ENCODE peak calls at places on chromosomes 5 and 9, in eight cellular contexts. N, W, F, B, Q, R, J and C are unnamed samples.

GRCh38 chr5:52861368-52861767 is 73.7 kb downstream of the ITGA1 start:
- DNase-seq in N (no peak), W (no peak), F (no peak), B (no peak), Q (no peak), R (no peak), J (no peak), C (no peak)

GRCh38 chr5:160213537-160213936 is 15.8 kb upstream of the FABP6 start:
- DNase-seq in N (no peak), W (no peak), F (no peak), B (peak), Q (no peak), R (no peak), J (no peak), C (no peak)

GRCh38 chr5:43332401-43332800 is 19.2 kb upstream of the HMGCS1 start:
- DNase-seq in N (no peak), W (no peak), F (no peak), B (no peak), Q (no peak), R (no peak), J (no peak), C (no peak)

GRCh38 chr5:147063971-147064370 is 170.9 kb upstream of the STK32A start:
- DNase-seq in N (no peak), W (no peak), F (no peak), B (no peak), Q (no peak), R (no peak), J (no peak), C (no peak)

GRCh38 chr5:96781031-96781733 is 26.6 kb downstream of the ERAP1 start:
- DNase-seq in N (no peak), W (no peak), F (no peak), B (peak), Q (no peak), R (no peak), J (peak), C (no peak)

GRCh38 chr5:135140805-135141204 is 106.8 kb upstream of the PITX1 start:
- DNase-seq in N (no peak), W (peak), F (no peak), B (peak), Q (no peak), R (peak), J (peak), C (no peak)

GRCh38 chr9:69062195-69062594 is 26.6 kb downstream of the FXN start:
- DNase-seq in N (no peak), W (no peak), F (no peak), B (peak), Q (no peak), R (no peak), J (no peak), C (no peak)

GRCh38 chr5:29169851-29170250 is 2023.6 kb upstream of the CDH6 start:
- DNase-seq in N (no peak), W (no peak), F (no peak), B (no peak), Q (no peak), R (no peak), J (no peak), C (no peak)

GRCh38 chr5:102670224-102670836 is 84.8 kb upstream of the PAM start:
- DNase-seq in N (no peak), W (no peak), F (no peak), B (no peak), Q (no peak), R (no peak), J (no peak), C (no peak)

GRCh38 chr9:128099932-128100491 is 27.5 kb downstream of the PTGES2 start:
- DNase-seq in N (no peak), W (no peak), F (no peak), B (no peak), Q (no peak), R (no peak), J (no peak), C (no peak)

GRCh38 chr9:6302417-6302816 is 25.8 kb upstream of the TPD52L3 start:
- DNase-seq in N (no peak), W (no peak), F (no peak), B (peak), Q (no peak), R (no peak), J (no peak), C (no peak)

GRCh38 chr5:173330151-173330855 is 2.1 kb upstream of the STC2 start:
- DNase-seq in N (no peak), W (no peak), F (no peak), B (no peak), Q (no peak), R (no peak), J (no peak), C (no peak)

GRCh38 chr9:97397220-97397619 is 14.7 kb upstream of the TDRD7 start:
- DNase-seq in N (no peak), W (no peak), F (no peak), B (no peak), Q (no peak), R (no peak), J (no peak), C (no peak)

GRCh38 chr9:136143215-136144001 is 24.7 kb upstream of the TMEM250 start:
- DNase-seq in N (no peak), W (no peak), F (no peak), B (peak), Q (no peak), R (no peak), J (no peak), C (no peak)

GRCh38 chr5:28714887-28715286 is 1676.5 kb upstream of the CDH9 start:
- DNase-seq in N (no peak), W (no peak), F (no peak), B (no peak), Q (no peak), R (no peak), J (no peak), C (no peak)

GRCh38 chr5:178869577-178869976 is 9.8 kb downstream of the ZNF354B start:
- DNase-seq in N (no peak), W (no peak), F (no peak), B (no peak), Q (no peak), R (no peak), J (no peak), C (no peak)

GRCh38 chr9:35452481-35452880 is 37.4 kb upstream of the RUSC2 start:
- DNase-seq in N (no peak), W (no peak), F (no peak), B (no peak), Q (no peak), R (no peak), J (no peak), C (no peak)

GRCh38 chr5:74341221-74341620 is 299.3 kb downstream of the ENC1 start:
- DNase-seq in N (no peak), W (no peak), F (no peak), B (no peak), Q (no peak), R (no peak), J (no peak), C (no peak)

GRCh38 chr9:2260401-2261306 is 245.5 kb downstream of the SMARCA2 start:
- DNase-seq in N (no peak), W (no peak), F (no peak), B (peak), Q (no peak), R (no peak), J (peak), C (no peak)

GRCh38 chr5:17282283-17283120 is 65.1 kb downstream of the BASP1 start:
- DNase-seq in N (no peak), W (no peak), F (no peak), B (no peak), Q (no peak), R (no peak), J (no peak), C (no peak)

GRCh38 chr9:123266655-123267421 is 1.5 kb downstream of the STRBP start:
- DNase-seq in N (no peak), W (no peak), F (no peak), B (no peak), Q (no peak), R (no peak), J (no peak), C (no peak)

GRCh38 chr5:57382665-57383064 is 99.9 kb downstream of the ACTBL2 start:
- DNase-seq in N (no peak), W (no peak), F (no peak), B (no peak), Q (no peak), R (no peak), J (no peak), C (no peak)

GRCh38 chr5:90991201-90991600 is 391.9 kb downstream of the ARRDC3 start:
- DNase-seq in N (no peak), W (no peak), F (no peak), B (no peak), Q (no peak), R (no peak), J (no peak), C (no peak)

GRCh38 chr9:92481029-92481633 is 1.2 kb downstream of the ASPN start:
- DNase-seq in N (no peak), W (no peak), F (no peak), B (no peak), Q (no peak), R (no peak), J (no peak), C (no peak)

GRCh38 chr9:84997472-84997871 is 327.9 kb downstream of the NTRK2 start:
- DNase-seq in N (no peak), W (no peak), F (no peak), B (no peak), Q (no peak), R (no peak), J (no peak), C (no peak)

GRCh38 chr5:101212942-101213514 is 309.9 kb upstream of the ST8SIA4 start:
- DNase-seq in N (no peak), W (no peak), F (no peak), B (no peak), Q (no peak), R (no peak), J (no peak), C (no peak)

GRCh38 chr5:43973318-43973717 is 370.3 kb downstream of the NNT start:
- DNase-seq in N (no peak), W (no peak), F (no peak), B (peak), Q (no peak), R (no peak), J (no peak), C (no peak)

GRCh38 chr9:78566521-78566920 is 269.6 kb downstream of the PSAT1 start:
- DNase-seq in N (no peak), W (no peak), F (no peak), B (no peak), Q (no peak), R (no peak), J (no peak), C (no peak)

GRCh38 chr5:37665889-37666288 is 174.0 kb downstream of the GDNF start:
- DNase-seq in N (peak), W (peak), F (no peak), B (no peak), Q (no peak), R (no peak), J (no peak), C (no peak)

GRCh38 chr5:94153736-94154450 is 412.5 kb upstream of the POU5F2 start:
- DNase-seq in N (no peak), W (no peak), F (no peak), B (peak), Q (no peak), R (no peak), J (peak), C (no peak)

GRCh38 chr5:119238265-119239118 is 117.3 kb upstream of the TNFAIP8 start:
- DNase-seq in N (no peak), W (no peak), F (no peak), B (no peak), Q (no peak), R (no peak), J (no peak), C (no peak)

GRCh38 chr9:99249619-99250018 is 27.5 kb downstream of the SEC61B start:
- DNase-seq in N (no peak), W (no peak), F (no peak), B (no peak), Q (no peak), R (no peak), J (no peak), C (no peak)

GRCh38 chr5:122311888-122312669 is at the start of gene SNCAIP:
- DNase-seq in N (peak), W (no peak), F (no peak), B (peak), Q (no peak), R (peak), J (no peak), C (peak)

GRCh38 chr9:89880161-89880560 is 275.3 kb downstream of the GADD45G start:
- DNase-seq in N (no peak), W (peak), F (no peak), B (no peak), Q (no peak), R (peak), J (no peak), C (no peak)

GRCh38 chr9:117957267-117957666 is 253.1 kb downstream of the TLR4 start:
- DNase-seq in N (peak), W (no peak), F (no peak), B (no peak), Q (no peak), R (no peak), J (no peak), C (no peak)

GRCh38 chr9:34203275-34204010 is 24.6 kb downstream of the UBAP1 start:
- DNase-seq in N (no peak), W (no peak), F (no peak), B (no peak), Q (no peak), R (no peak), J (no peak), C (no peak)

GRCh38 chr9:14895806-14896205 is 14.4 kb downstream of the FREM1 start:
- DNase-seq in N (no peak), W (no peak), F (no peak), B (peak), Q (no peak), R (no peak), J (no peak), C (no peak)

DNA sequence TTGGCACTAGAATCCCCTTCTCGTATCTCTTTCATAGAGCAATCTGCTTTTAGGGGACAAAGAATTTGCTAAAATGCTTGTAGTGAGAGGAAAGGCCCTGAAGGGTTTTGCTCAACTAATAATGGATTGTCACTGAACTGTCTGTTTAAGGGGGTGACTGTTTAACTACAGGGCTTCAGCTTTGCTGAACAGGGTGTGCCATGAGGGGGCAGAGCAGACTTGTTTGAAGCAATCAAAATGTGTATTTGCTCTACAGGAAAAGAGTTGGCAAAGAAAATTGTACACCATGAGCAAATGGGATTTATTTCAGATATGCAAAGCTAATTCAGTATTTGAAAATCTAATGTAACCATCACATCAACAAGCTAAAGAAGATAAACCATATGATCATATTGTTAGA is 154.3 kb downstream of the GABRG2 start:
- DNase-seq in N (no peak), W (no peak), F (no peak), B (no peak), Q (no peak), R (no peak), J (no peak), C (no peak)
- TF ChIP-seq CTCF in N (no peak), W (no peak), F (no peak), B (no peak), Q (no peak), R (no peak), J (no peak), C (no peak)

DNA sequence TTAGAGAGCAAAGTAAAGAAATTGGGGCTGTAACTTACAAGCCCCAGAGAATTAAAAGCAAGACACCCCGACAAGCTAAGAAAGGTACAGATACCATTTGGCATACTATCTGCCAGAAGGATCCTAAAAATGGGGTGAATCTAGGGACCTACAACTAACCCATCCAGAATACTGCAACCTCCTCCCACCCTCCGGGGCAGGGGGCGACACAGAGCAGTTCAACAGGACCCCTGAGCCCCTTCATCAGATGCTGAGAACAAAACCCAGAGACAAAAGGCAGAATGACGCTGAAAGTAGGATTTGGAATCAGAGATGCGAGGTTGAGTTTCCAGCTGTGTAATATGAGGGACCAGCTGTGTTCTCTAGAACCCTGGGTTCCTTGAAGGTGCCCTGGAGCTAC is 71.2 kb downstream of the EPB41L4B start:
- DNase-seq in N (no peak), W (no peak), F (no peak), B (no peak), Q (no peak), R (no peak), J (no peak), C (no peak)
- TF ChIP-seq CTCF in N (no peak), W (no peak), F (no peak), B (no peak), Q (no peak), R (no peak), J (no peak), C (peak)

GRCh38 chr9:133604214-133604613 is 5.0 kb downstream of the FAM163B start:
- DNase-seq in N (no peak), W (no peak), F (peak), B (no peak), Q (no peak), R (no peak), J (no peak), C (no peak)
- TF ChIP-seq CTCF in N (no peak), W (no peak), F (no peak), B (no peak), Q (no peak), R (no peak), J (peak), C (no peak)

DNA sequence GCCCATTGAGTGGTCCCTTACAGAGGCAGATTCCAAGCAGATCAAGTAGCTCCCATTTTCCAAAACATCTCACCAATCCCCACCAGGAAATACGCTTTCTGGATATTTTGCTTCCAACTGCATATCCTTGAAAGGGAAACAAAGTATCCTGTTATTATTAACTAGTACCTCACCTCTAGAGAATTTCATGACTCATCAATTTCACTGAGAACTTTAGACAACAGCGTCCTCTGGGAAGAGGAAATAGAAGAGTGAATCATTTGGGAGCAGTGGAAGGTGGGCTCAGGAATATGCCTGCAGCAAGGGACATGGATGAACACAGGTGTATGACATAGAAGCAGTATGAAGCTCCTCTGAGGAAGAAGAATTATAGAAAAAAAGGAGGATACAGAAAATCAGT is 186.7 kb downstream of the MARCHF11 start:
- DNase-seq in N (no peak), W (no peak), F (no peak), B (peak), Q (no peak), R (no peak), J (no peak), C (no peak)
- TF ChIP-seq CTCF in N (no peak), W (no peak), F (no peak), B (peak), Q (no peak), R (no peak), J (no peak), C (no peak)